ENCODE peak calls at places on chromosome 1, in five cellular contexts. N is astrocyte of the spinal cord, P is heart left ventricle, T is left lung, V is K562. S is an unnamed sample.

GRCh38 chr1:219710529-219711194 is 97.8 kb upstream of the ZC3H11B start:
- DNase-seq in N (peak), P (no peak), T (no peak), V (peak), S (peak)

GRCh38 chr1:115840615-115841460 is at the start of gene NHLH2:
- DNase-seq in N (no peak), P (no peak), T (no peak), V (no peak), S (no peak)

GRCh38 chr1:206909883-206910318 is 11.8 kb downstream of the FCMR start:
- DNase-seq in N (no peak), P (no peak), T (no peak), V (no peak), S (no peak)

GRCh38 chr1:204495078-204495753 is 611 bp upstream of the PIK3C2B start:
- DNase-seq in N (no peak), P (no peak), T (no peak), V (no peak), S (no peak)

GRCh38 chr1:224873645-224874369 is 55.7 kb upstream of the DNAH14 start:
- DNase-seq in N (no peak), P (no peak), T (no peak), V (no peak), S (no peak)

GRCh38 chr1:201490708-201491131 is 16.2 kb downstream of the CSRP1 start:
- DNase-seq in N (no peak), P (no peak), T (no peak), V (no peak), S (no peak)

GRCh38 chr1:5239911-5240310 is 585.5 kb downstream of the AJAP1 start:
- DNase-seq in N (no peak), P (no peak), T (no peak), V (no peak), S (no peak)

GRCh38 chr1:30038134-30039025 is 685.0 kb downstream of the MATN1 start:
- DNase-seq in N (no peak), P (no peak), T (no peak), V (no peak), S (no peak)

GRCh38 chr1:168453056-168453455 is 90.7 kb downstream of the XCL2 start:
- DNase-seq in N (no peak), P (no peak), T (no peak), V (no peak), S (no peak)

GRCh38 chr1:110548381-110548780 is 29.4 kb upstream of the KCNA10 start:
- DNase-seq in N (no peak), P (no peak), T (no peak), V (peak), S (no peak)

GRCh38 chr1:72286401-72286800 is 4.1 kb upstream of the NEGR1 start:
- DNase-seq in N (no peak), P (no peak), T (no peak), V (no peak), S (no peak)

GRCh38 chr1:78491311-78492071 is 717 bp downstream of the PTGFR start:
- DNase-seq in N (peak), P (no peak), T (peak), V (no peak), S (no peak)

GRCh38 chr1:231487019-231487418 is 41.5 kb upstream of the TSNAX start:
- DNase-seq in N (no peak), P (no peak), T (no peak), V (no peak), S (no peak)

GRCh38 chr1:81808760-81809159 is 8.0 kb downstream of the ADGRL2 start:
- DNase-seq in N (no peak), P (no peak), T (no peak), V (no peak), S (no peak)
- H3K4me3 ChIP-seq in N (no peak), P (peak), T (no peak), V (no peak), S (no peak)

DNA sequence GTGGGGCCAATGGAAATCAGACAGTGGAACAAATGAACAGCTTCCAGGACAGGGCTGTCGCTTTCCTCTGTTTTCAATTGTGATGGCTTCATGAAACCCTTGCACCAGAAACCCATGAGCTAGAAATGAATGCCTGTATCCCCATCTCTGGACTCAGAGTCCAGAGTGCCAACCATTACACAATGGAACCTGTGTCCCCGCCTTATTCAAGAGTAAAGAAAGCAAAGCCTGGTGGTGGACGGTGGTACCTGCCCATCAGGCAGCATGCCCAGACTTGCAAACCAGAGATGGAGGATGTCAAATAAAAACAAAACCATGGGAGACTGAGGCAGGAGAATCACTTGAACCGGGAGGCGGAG is 4.4 kb upstream of the CAPN2 start:
- DNase-seq in N (no peak), P (no peak), T (no peak), V (no peak), S (no peak)
- TF ChIP-seq CTCF in N (peak), P (no peak), T (peak), V (no peak), S (peak)

DNA sequence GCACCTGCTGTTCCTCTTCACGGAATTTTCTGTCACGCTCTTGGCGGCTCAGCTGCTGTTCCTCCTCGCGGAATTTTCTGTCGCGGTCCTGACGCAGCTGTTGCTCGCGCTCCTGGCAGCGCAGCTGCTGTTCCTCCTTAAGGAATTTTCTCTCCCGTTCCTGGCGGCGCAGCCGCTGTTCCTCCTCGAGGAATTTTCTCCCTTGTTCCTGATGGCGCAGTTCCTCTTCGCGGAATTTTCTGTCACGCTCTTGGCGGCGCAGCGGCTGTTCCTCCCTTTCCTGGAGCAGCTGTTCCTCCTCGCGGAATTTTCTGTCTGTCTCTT is 6.4 kb downstream of the TCHH start:
- DNase-seq in N (no peak), P (no peak), T (peak), V (no peak), S (no peak)
- H3K4me3 ChIP-seq in N (no peak), P (peak), T (no peak), V (no peak), S (no peak)

DNA sequence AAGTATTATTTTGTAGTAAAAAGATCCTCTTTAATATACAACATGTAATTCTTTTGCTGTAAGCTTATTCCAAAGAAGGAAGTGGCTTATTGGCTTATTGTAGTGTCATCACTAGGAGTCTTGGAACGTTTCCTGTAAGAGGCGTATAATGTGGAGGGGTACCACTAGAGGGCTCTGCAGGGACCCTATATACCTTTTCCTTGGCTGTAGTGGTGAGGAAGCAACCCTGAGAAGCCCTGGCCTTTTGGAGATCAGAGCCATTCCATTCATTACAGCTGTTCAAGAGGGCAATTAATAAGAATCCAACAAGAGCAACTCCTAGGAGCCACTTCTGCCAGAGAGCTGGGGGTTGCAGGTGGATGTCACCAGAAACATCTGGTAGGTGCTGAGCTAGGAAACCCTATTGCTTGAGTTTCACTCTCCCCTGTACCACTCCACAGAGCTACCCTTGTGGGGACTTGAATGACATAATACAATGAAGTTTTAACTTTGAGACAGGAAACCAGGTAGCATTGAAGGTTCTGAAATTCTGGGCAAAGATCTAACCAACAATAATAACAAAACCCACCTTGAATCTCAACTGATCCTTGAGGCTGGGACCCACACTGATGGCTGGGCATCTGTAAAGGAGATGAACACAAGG is 160.4 kb upstream of the COA6 start:
- DNase-seq in N (peak), P (no peak), T (no peak), V (peak), S (peak)
- TF ChIP-seq CTCF in N (peak), P (peak), T (no peak), V (peak), S (peak)

DNA sequence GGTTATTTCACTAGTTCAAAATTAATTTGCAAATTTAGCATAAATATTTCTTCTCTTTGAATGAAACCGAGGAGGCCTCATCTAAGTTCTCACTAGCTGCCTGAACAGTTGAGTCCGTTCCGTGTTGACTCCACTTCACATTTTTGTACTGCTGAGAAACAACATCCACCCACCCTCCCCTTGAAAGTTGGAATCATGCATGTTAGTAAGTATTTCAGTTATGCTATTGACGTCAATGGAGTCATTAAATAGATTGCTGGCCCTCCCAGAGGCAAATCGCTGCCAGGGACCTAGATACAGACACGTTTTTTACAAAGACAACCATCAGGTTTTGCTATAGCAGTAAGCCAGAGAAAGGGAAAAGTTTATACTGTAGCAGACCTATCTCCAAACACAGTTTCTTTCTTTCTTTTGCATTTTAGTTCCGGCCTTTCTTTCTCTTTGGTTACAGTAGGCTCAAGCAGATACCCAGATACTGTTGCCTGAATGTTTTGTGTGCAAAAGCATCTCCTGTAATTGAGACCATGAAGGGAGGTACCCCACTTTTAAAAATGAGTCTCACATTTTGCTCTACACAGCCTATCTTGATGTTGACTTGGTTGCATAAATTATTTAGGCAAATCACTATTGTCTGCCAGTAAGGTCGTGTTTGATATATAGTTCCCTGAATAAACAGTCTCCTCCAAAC is 262.6 kb upstream of the SGIP1 start:
- DNase-seq in N (peak), P (peak), T (no peak), V (peak), S (peak)
- H3K4me3 ChIP-seq in N (peak), P (peak), T (no peak), V (no peak), S (no peak)

S was measured in astrocyte of the cerebellum.